ENCODE peak calls at places on chromosomes 4 and X, in six cellular contexts. One of them, this sample, is unnamed.

GRCh38 chr4:175444512-175444911 is 367.6 kb downstream of the GPM6A start:
- DNase-seq in cardiac fibroblast: no peak
- DNase-seq in KBM-7: no peak
- DNase-seq in DMS153: no peak
- DNase-seq in left cardiac atrium: no peak
- DNase-seq in astrocyte of the spinal cord: no peak
- DNase-seq in this sample: no peak

GRCh38 chrX:77431227-77431626 is 16.0 kb upstream of the FGF16 start:
- DNase-seq in cardiac fibroblast: no peak
- DNase-seq in astrocyte of the spinal cord: peak
- DNase-seq in left cardiac atrium: peak
- DNase-seq in DMS153: no peak
- DNase-seq in KBM-7: peak
- DNase-seq in this sample: peak

GRCh38 chr4:2501034-2501594 is 32.2 kb downstream of the RNF4 start:
- DNase-seq in KBM-7: no peak
- DNase-seq in DMS153: no peak
- DNase-seq in left cardiac atrium: no peak
- DNase-seq in astrocyte of the spinal cord: no peak
- DNase-seq in cardiac fibroblast: no peak
- DNase-seq in this sample: no peak

GRCh38 chrX:123254457-123254856 is 70.4 kb downstream of the GRIA3 start:
- DNase-seq in KBM-7: no peak
- DNase-seq in astrocyte of the spinal cord: no peak
- DNase-seq in DMS153: no peak
- DNase-seq in cardiac fibroblast: no peak
- DNase-seq in left cardiac atrium: no peak
- DNase-seq in this sample: no peak

GRCh38 chr4:139208404-139208945 is 31.5 kb upstream of the ELF2 start:
- DNase-seq in left cardiac atrium: no peak
- DNase-seq in DMS153: no peak
- DNase-seq in KBM-7: peak
- DNase-seq in astrocyte of the spinal cord: peak
- DNase-seq in cardiac fibroblast: peak
- DNase-seq in this sample: no peak

GRCh38 chr4:7727727-7728126 is 211.9 kb downstream of the AFAP1 start:
- DNase-seq in left cardiac atrium: no peak
- DNase-seq in DMS153: no peak
- DNase-seq in astrocyte of the spinal cord: no peak
- DNase-seq in KBM-7: no peak
- DNase-seq in cardiac fibroblast: peak
- DNase-seq in this sample: no peak

GRCh38 chrX:146355440-146355839 is 454.1 kb upstream of the CXorf51B start:
- DNase-seq in astrocyte of the spinal cord: no peak
- DNase-seq in DMS153: no peak
- DNase-seq in left cardiac atrium: no peak
- DNase-seq in cardiac fibroblast: no peak
- DNase-seq in KBM-7: no peak
- DNase-seq in this sample: no peak

GRCh38 chrX:80573275-80573674 is 153.0 kb downstream of the TENT5D start:
- DNase-seq in cardiac fibroblast: no peak
- DNase-seq in KBM-7: no peak
- DNase-seq in left cardiac atrium: no peak
- DNase-seq in DMS153: no peak
- DNase-seq in astrocyte of the spinal cord: no peak
- DNase-seq in this sample: no peak

GRCh38 chrX:120697053-120697452 is 67.2 kb upstream of the C1GALT1C1 start:
- DNase-seq in left cardiac atrium: no peak
- DNase-seq in astrocyte of the spinal cord: no peak
- DNase-seq in cardiac fibroblast: no peak
- DNase-seq in DMS153: no peak
- DNase-seq in KBM-7: no peak
- DNase-seq in this sample: no peak

GRCh38 chr4:55729306-55730142 is 90.1 kb upstream of the EXOC1L start:
- DNase-seq in left cardiac atrium: no peak
- DNase-seq in DMS153: no peak
- DNase-seq in astrocyte of the spinal cord: no peak
- DNase-seq in cardiac fibroblast: no peak
- DNase-seq in KBM-7: no peak
- DNase-seq in this sample: peak

GRCh38 chr4:128355301-128355700 is 67.7 kb upstream of the PGRMC2 start:
- DNase-seq in DMS153: peak
- DNase-seq in left cardiac atrium: no peak
- DNase-seq in cardiac fibroblast: peak
- DNase-seq in KBM-7: no peak
- DNase-seq in astrocyte of the spinal cord: no peak
- DNase-seq in this sample: peak

GRCh38 chr4:151808120-151808529 is 47.3 kb upstream of the GATB start:
- DNase-seq in left cardiac atrium: no peak
- DNase-seq in DMS153: peak
- DNase-seq in astrocyte of the spinal cord: peak
- DNase-seq in cardiac fibroblast: no peak
- DNase-seq in KBM-7: no peak
- DNase-seq in this sample: no peak

GRCh38 chrX:17038681-17039161 is 92.3 kb downstream of the REPS2 start:
- DNase-seq in cardiac fibroblast: peak
- DNase-seq in DMS153: no peak
- DNase-seq in astrocyte of the spinal cord: peak
- DNase-seq in KBM-7: no peak
- DNase-seq in left cardiac atrium: no peak
- DNase-seq in this sample: no peak

GRCh38 chrX:51192104-51192503 is 140.5 kb upstream of the NUDT10 start:
- DNase-seq in left cardiac atrium: no peak
- DNase-seq in KBM-7: no peak
- DNase-seq in cardiac fibroblast: no peak
- DNase-seq in astrocyte of the spinal cord: no peak
- DNase-seq in DMS153: no peak
- DNase-seq in this sample: no peak

GRCh38 chrX:39950035-39950688 is 147.6 kb downstream of the BCOR start:
- DNase-seq in KBM-7: no peak
- DNase-seq in DMS153: no peak
- DNase-seq in astrocyte of the spinal cord: no peak
- DNase-seq in cardiac fibroblast: peak
- DNase-seq in left cardiac atrium: no peak
- DNase-seq in this sample: no peak

GRCh38 chr4:110712486-110712885 is 89.6 kb upstream of the PITX2 start:
- DNase-seq in cardiac fibroblast: no peak
- DNase-seq in DMS153: no peak
- DNase-seq in astrocyte of the spinal cord: no peak
- DNase-seq in left cardiac atrium: no peak
- DNase-seq in KBM-7: no peak
- DNase-seq in this sample: no peak

GRCh38 chr4:4780634-4781287 is 78.7 kb upstream of the MSX1 start:
- DNase-seq in cardiac fibroblast: peak
- DNase-seq in left cardiac atrium: no peak
- DNase-seq in astrocyte of the spinal cord: peak
- DNase-seq in DMS153: no peak
- DNase-seq in KBM-7: no peak
- DNase-seq in this sample: no peak

GRCh38 chr4:80216100-80216761 is 18.9 kb downstream of the PRDM8 start:
- DNase-seq in cardiac fibroblast: no peak
- DNase-seq in astrocyte of the spinal cord: no peak
- DNase-seq in DMS153: no peak
- DNase-seq in left cardiac atrium: no peak
- DNase-seq in KBM-7: peak
- DNase-seq in this sample: no peak

GRCh38 chr4:127832585-127832984 is 48.1 kb upstream of the PLK4 start:
- DNase-seq in DMS153: no peak
- DNase-seq in left cardiac atrium: no peak
- DNase-seq in astrocyte of the spinal cord: no peak
- DNase-seq in KBM-7: peak
- DNase-seq in cardiac fibroblast: no peak
- DNase-seq in this sample: no peak

GRCh38 chr4:8297691-8298485 is 28.3 kb downstream of the HTRA3 start:
- DNase-seq in KBM-7: no peak
- DNase-seq in cardiac fibroblast: no peak
- DNase-seq in left cardiac atrium: peak
- DNase-seq in astrocyte of the spinal cord: no peak
- DNase-seq in DMS153: no peak
- DNase-seq in this sample: no peak

GRCh38 chr4:36051634-36052033 is 192.7 kb downstream of the ARAP2 start:
- DNase-seq in cardiac fibroblast: no peak
- DNase-seq in astrocyte of the spinal cord: no peak
- DNase-seq in left cardiac atrium: no peak
- DNase-seq in DMS153: no peak
- DNase-seq in KBM-7: no peak
- DNase-seq in this sample: no peak

GRCh38 chr4:184416913-184417734 is 57.2 kb downstream of the IRF2 start:
- DNase-seq in astrocyte of the spinal cord: no peak
- DNase-seq in KBM-7: peak
- DNase-seq in cardiac fibroblast: peak
- DNase-seq in left cardiac atrium: no peak
- DNase-seq in DMS153: no peak
- DNase-seq in this sample: no peak

GRCh38 chr4:149589826-149590225 is 225.8 kb downstream of the IQCM start:
- DNase-seq in KBM-7: no peak
- DNase-seq in astrocyte of the spinal cord: no peak
- DNase-seq in cardiac fibroblast: no peak
- DNase-seq in DMS153: no peak
- DNase-seq in left cardiac atrium: no peak
- DNase-seq in this sample: no peak

GRCh38 chr4:183563874-183564273 is 59.0 kb downstream of the ING2 start:
- DNase-seq in left cardiac atrium: no peak
- DNase-seq in cardiac fibroblast: peak
- DNase-seq in astrocyte of the spinal cord: peak
- DNase-seq in DMS153: no peak
- DNase-seq in KBM-7: no peak
- DNase-seq in this sample: peak

GRCh38 chr4:4852591-4853362 is 6.7 kb upstream of the MSX1 start:
- DNase-seq in cardiac fibroblast: peak
- DNase-seq in KBM-7: peak
- DNase-seq in left cardiac atrium: peak
- DNase-seq in astrocyte of the spinal cord: peak
- DNase-seq in DMS153: no peak
- DNase-seq in this sample: no peak

GRCh38 chr4:90449626-90450025 is 322.4 kb downstream of the CCSER1 start:
- DNase-seq in KBM-7: no peak
- DNase-seq in DMS153: no peak
- DNase-seq in astrocyte of the spinal cord: no peak
- DNase-seq in cardiac fibroblast: no peak
- DNase-seq in left cardiac atrium: no peak
- DNase-seq in this sample: no peak

GRCh38 chr4:118033148-118034060 is 882 bp upstream of the NDST3 start:
- DNase-seq in DMS153: no peak
- DNase-seq in astrocyte of the spinal cord: peak
- DNase-seq in KBM-7: peak
- DNase-seq in cardiac fibroblast: peak
- DNase-seq in left cardiac atrium: peak
- DNase-seq in this sample: no peak

GRCh38 chrX:9495496-9495895 is 30.6 kb downstream of the TBL1X start:
- DNase-seq in astrocyte of the spinal cord: no peak
- DNase-seq in DMS153: no peak
- DNase-seq in KBM-7: no peak
- DNase-seq in left cardiac atrium: no peak
- DNase-seq in cardiac fibroblast: no peak
- DNase-seq in this sample: no peak

GRCh38 chr4:185559913-185560281 is 24.6 kb upstream of the PDLIM3 start:
- DNase-seq in cardiac fibroblast: peak
- DNase-seq in left cardiac atrium: peak
- DNase-seq in DMS153: peak
- DNase-seq in KBM-7: peak
- DNase-seq in astrocyte of the spinal cord: peak
- DNase-seq in this sample: no peak

GRCh38 chr4:33831667-33832066 is 2412.6 kb downstream of the ARAP2 start:
- DNase-seq in astrocyte of the spinal cord: no peak
- DNase-seq in KBM-7: no peak
- DNase-seq in left cardiac atrium: no peak
- DNase-seq in cardiac fibroblast: peak
- DNase-seq in DMS153: no peak
- DNase-seq in this sample: no peak

GRCh38 chr4:74640111-74640903 is 154.0 kb downstream of the BTC start:
- DNase-seq in DMS153: no peak
- DNase-seq in cardiac fibroblast: peak
- DNase-seq in KBM-7: no peak
- DNase-seq in left cardiac atrium: no peak
- DNase-seq in astrocyte of the spinal cord: peak
- DNase-seq in this sample: no peak

GRCh38 chr4:1979477-1980196 is 29.1 kb downstream of the NELFA start:
- DNase-seq in DMS153: no peak
- DNase-seq in KBM-7: no peak
- DNase-seq in cardiac fibroblast: no peak
- DNase-seq in left cardiac atrium: no peak
- DNase-seq in astrocyte of the spinal cord: no peak
- DNase-seq in this sample: no peak

GRCh38 chr4:46445689-46446339 is 55.9 kb upstream of the GABRA2 start:
- DNase-seq in astrocyte of the spinal cord: no peak
- DNase-seq in cardiac fibroblast: peak
- DNase-seq in left cardiac atrium: no peak
- DNase-seq in KBM-7: no peak
- DNase-seq in DMS153: peak
- DNase-seq in this sample: peak

GRCh38 chrX:135740683-135741149 is 27.3 kb downstream of the CT45A3 start:
- DNase-seq in KBM-7: peak
- DNase-seq in DMS153: no peak
- DNase-seq in astrocyte of the spinal cord: no peak
- DNase-seq in left cardiac atrium: no peak
- DNase-seq in cardiac fibroblast: peak
- DNase-seq in this sample: peak